ENCODE peak calls at places on chromosome 7, in nine cellular contexts. A is neural progenitor cell, G is GM23338, V is H1, H is HCT116, F is astrocyte, C is MM.1S, W is mammary epithelial cell, E is keratinocyte. X is an unnamed sample.

GRCh38 chr7:38694326-38694725 is 63.2 kb upstream of the AMPH start:
- DNase-seq in F (no peak), W (no peak), A (no peak), H (no peak), G (no peak), C (peak; percentile 11), E (no peak), V (no peak), X (no peak)

GRCh38 chr7:117830422-117830954 is 42.8 kb downstream of the CTTNBP2 start:
- DNase-seq in A (no peak), W (no peak), G (no peak), C (no peak), E (no peak), H (no peak), V (no peak), F (no peak), X (no peak)

GRCh38 chr7:40780431-40780830 is 645.6 kb downstream of the SUGCT start:
- DNase-seq in G (no peak), E (no peak), V (no peak), H (no peak), A (no peak), C (no peak), F (peak; percentile 19), W (no peak), X (no peak)

GRCh38 chr7:146074195-146074765 is 42.3 kb upstream of the CNTNAP2 start:
- DNase-seq in G (no peak), C (no peak), V (no peak), W (no peak), H (no peak), F (no peak), E (no peak), A (peak; percentile 31), X (no peak)

GRCh38 chr7:27064169-27064568 is 31.6 kb downstream of the HOXA1 start:
- DNase-seq in G (no peak), C (no peak), H (no peak), V (no peak), A (no peak), W (no peak), F (peak; percentile 30), E (no peak), X (no peak)

GRCh38 chr7:1856161-1856965 is 186.3 kb downstream of the ELFN1 start:
- DNase-seq in V (no peak), G (no peak), A (peak; percentile 2), F (no peak), C (no peak), W (no peak), H (no peak), E (no peak), X (no peak)

GRCh38 chr7:89549768-89550167 is 604.5 kb upstream of the STEAP1 start:
- DNase-seq in A (no peak), F (no peak), E (no peak), H (no peak), V (no peak), C (no peak), W (no peak), G (no peak), X (no peak)

GRCh38 chr7:7761974-7762769 is 43.8 kb upstream of the RPA3 start:
- DNase-seq in H (no peak), C (peak; percentile 74), F (peak; percentile 15), E (peak; percentile 30), G (no peak), W (peak; percentile 54), A (no peak), V (no peak), X (no peak)

GRCh38 chr7:73701357-73701995 is 18.0 kb downstream of the STX1A start:
- DNase-seq in W (no peak), A (peak; percentile 75), C (no peak), F (peak; percentile 50), H (peak; percentile 68), G (peak; percentile 94), V (peak; percentile 92), E (no peak), X (peak; percentile 32)

GRCh38 chr7:137142376-137142775 is 201.2 kb downstream of the PTN start:
- DNase-seq in G (no peak), A (peak; percentile 11), H (no peak), W (peak; percentile 84), E (no peak), V (no peak), F (peak; percentile 39), C (no peak), X (no peak)

GRCh38 chr7:142657376-142657775 is 91.9 kb upstream of the PRSS1 start:
- DNase-seq in G (no peak), F (no peak), V (no peak), H (no peak), C (no peak), W (no peak), A (no peak), E (no peak), X (no peak)

GRCh38 chr7:106205621-106206222 is 79.1 kb downstream of the NAMPT start:
- DNase-seq in W (peak; percentile 10), G (no peak), E (no peak), C (no peak), V (no peak), A (no peak), F (peak; percentile 13), H (no peak), X (no peak)

GRCh38 chr7:90474284-90475210 is 5.1 kb downstream of the PTTG1IP2 start:
- DNase-seq in H (peak; percentile 8), W (peak; percentile 92), A (no peak), V (no peak), C (no peak), G (no peak), F (peak; percentile 96), E (peak; percentile 64), X (peak; percentile 39)

GRCh38 chr7:42573904-42574692 is 337.1 kb upstream of the GLI3 start:
- DNase-seq in W (no peak), V (no peak), F (peak; percentile 5), H (no peak), E (no peak), G (no peak), C (no peak), A (no peak), X (no peak)

GRCh38 chr7:79293655-79294142 is 159.8 kb downstream of the MAGI2 start:
- DNase-seq in C (no peak), A (no peak), H (no peak), F (peak; percentile 65), E (peak; percentile 32), V (no peak), W (peak; percentile 90), G (no peak), X (peak; percentile 44)

GRCh38 chr7:12256025-12256570 is 45.0 kb downstream of the TMEM106B start:
- DNase-seq in V (no peak), G (no peak), W (peak; percentile 40), H (no peak), C (no peak), A (no peak), E (no peak), F (peak; percentile 64), X (no peak)

GRCh38 chr7:116692599-116693308 is 20.8 kb downstream of the MET start:
- DNase-seq in G (no peak), A (no peak), W (peak; percentile 83), H (peak; percentile 75), V (no peak), C (peak; percentile 21), E (no peak), F (peak; percentile 72), X (no peak)

GRCh38 chr7:117202511-117202910 is 120.3 kb downstream of the WNT2 start:
- DNase-seq in A (no peak), E (no peak), F (no peak), W (peak; percentile 12), V (no peak), C (no peak), H (no peak), G (no peak), X (no peak)

GRCh38 chr7:90957883-90958282 is 306.4 kb upstream of the FZD1 start:
- DNase-seq in W (no peak), V (no peak), E (no peak), C (no peak), F (no peak), A (no peak), H (no peak), G (no peak), X (no peak)

GRCh38 chr7:4700577-4701235 is 18.6 kb downstream of the FOXK1 start:
- DNase-seq in G (no peak), C (no peak), V (no peak), A (peak; percentile 70), H (no peak), W (peak; percentile 3), F (peak; percentile 99), E (no peak), X (no peak)
- TF ChIP-seq CTCF in G (no peak), C (no peak), V (no peak), A (no peak), H (no peak), W (no peak), F (peak; percentile 3), E (no peak), X (no peak)

GRCh38 chr7:221996-222715 is 29.8 kb downstream of the FAM20C start:
- DNase-seq in C (no peak), F (no peak), H (no peak), E (no peak), W (no peak), V (no peak), G (no peak), A (no peak), X (no peak)
- TF ChIP-seq EZH2 in C (no peak), F (no peak), H (no peak), E (no peak), W (no peak), V (no peak), G (no peak), A (no peak), X (no peak)

GRCh38 chr7:55476071-55476803 is 96.1 kb downstream of the VOPP1 start:
- DNase-seq in E (no peak), A (no peak), F (peak; percentile 90), H (no peak), W (no peak), C (no peak), V (no peak), G (no peak), X (no peak)

GRCh38 chr7:55476852-55477780 is 95.2 kb downstream of the VOPP1 start:
- DNase-seq in H (no peak), W (no peak), F (no peak), A (no peak), E (no peak), V (peak; percentile 39), C (no peak), G (no peak), X (no peak)

GRCh38 chr7:55472928-55473725 is 99.2 kb downstream of the VOPP1 start:
- DNase-seq in G (no peak), F (no peak), E (no peak), H (no peak), C (no peak), V (no peak), W (no peak), A (no peak), X (no peak)

GRCh38 chr7:55473935-55474334 is 98.4 kb downstream of the VOPP1 start:
- DNase-seq in H (no peak), G (no peak), W (no peak), E (no peak), C (no peak), F (no peak), V (no peak), A (no peak), X (no peak)

GRCh38 chr7:55474944-55475911 is 97.1 kb downstream of the VOPP1 start:
- DNase-seq in G (no peak), W (no peak), C (no peak), H (no peak), V (no peak), F (no peak), E (no peak), A (no peak), X (no peak)
- H3K4me3 ChIP-seq in G (no peak overlapping the region), W (no peak overlapping the region), C (no peak overlapping the region), H (no peak overlapping the region), V (no peak overlapping the region), F (no peak overlapping the region), E (no peak overlapping the region), A (no peak overlapping the region), X (no peak overlapping the region)

GRCh38 chr7:155836216-155837125 is 24.2 kb upstream of the SHH start:
- DNase-seq in A (no peak), E (no peak), C (peak; percentile 4), V (no peak), W (no peak), F (no peak), G (no peak), H (no peak), X (no peak)
- TF ChIP-seq CTCF in A (no peak), E (no peak), C (no peak), V (no peak), W (no peak), F (no peak), G (no peak), H (no peak), X (no peak)